ENCODE peak calls at places on chromosome 21, in six cellular contexts. L is H9, E is trophoblast cell, W is mesenchymal stem cell, G is IMR-90, J is H1. X is an unnamed sample.

GRCh38 chr21:41419921-41420862 is 5.8 kb upstream of the MX1 start:
- DNase-seq in L (peak; percentile 78), J (peak; percentile 72), G (peak; percentile 84), E (peak; percentile 83), W (peak; percentile 93), X (peak; percentile 38)

GRCh38 chr21:42059721-42060120 is 11.4 kb upstream of the UMODL1 start:
- DNase-seq in L (no peak), W (no peak), J (no peak), E (no peak), G (no peak), X (no peak)

GRCh38 chr21:42466700-42467612 is 29.1 kb downstream of the RSPH1 start:
- DNase-seq in L (peak; percentile 61), W (peak; percentile 34), G (peak; percentile 7), J (no peak), E (peak; percentile 24), X (no peak)

GRCh38 chr21:36909901-36910561 is 56.4 kb downstream of the HLCS start:
- DNase-seq in G (peak; percentile 99), L (no peak), J (no peak), E (peak; percentile 69), W (peak; percentile 99), X (no peak)

GRCh38 chr21:36239585-36239984 is 80.4 kb upstream of the MORC3 start:
- DNase-seq in G (no peak), W (no peak), L (no peak), J (no peak), E (no peak), X (no peak)

GRCh38 chr21:36545776-36546511 is 66.0 kb upstream of the CLDN14 start:
- DNase-seq in E (no peak), G (no peak), L (no peak), W (no peak), J (no peak), X (no peak)

GRCh38 chr21:27329255-27329851 is 362.5 kb upstream of the ADAMTS5 start:
- DNase-seq in L (no peak), G (peak; percentile 82), J (no peak), E (no peak), W (peak; percentile 68), X (no peak)

GRCh38 chr21:42641311-42642218 is 11.9 kb upstream of the PDE9A start:
- DNase-seq in G (no peak), J (no peak), L (no peak), E (no peak), W (peak; percentile 44), X (no peak)

GRCh38 chr21:35581640-35582039 is 478.7 kb downstream of the SETD4 start:
- DNase-seq in G (no peak), J (no peak), L (no peak), W (no peak), E (no peak), X (no peak)

GRCh38 chr21:29436143-29436542 is 137.4 kb downstream of the BACH1 start:
- DNase-seq in E (no peak), G (no peak), L (no peak), W (no peak), J (no peak), X (no peak)

GRCh38 chr21:37061926-37062591 is 10.8 kb downstream of the PIGP start:
- DNase-seq in W (peak; percentile 46), L (no peak), J (no peak), G (no peak), E (peak; percentile 50), X (no peak)

GRCh38 chr21:38289697-38290096 is 32.9 kb downstream of the KCNJ15 start:
- DNase-seq in W (peak; percentile 99), E (peak; percentile 89), J (no peak), G (peak; percentile 98), L (no peak), X (no peak)

GRCh38 chr21:35136586-35137254 is 87.6 kb upstream of the RUNX1 start:
- DNase-seq in W (peak; percentile 40), J (no peak), G (peak; percentile 62), L (no peak), E (peak; percentile 82), X (no peak)

GRCh38 chr21:35637431-35637830 is 422.9 kb downstream of the SETD4 start:
- DNase-seq in G (peak; percentile 61), E (no peak), J (no peak), W (no peak), L (no peak), X (no peak)

GRCh38 chr21:19122371-19122770 is 718.8 kb upstream of the TMPRSS15 start:
- DNase-seq in E (no peak), L (no peak), W (no peak), J (no peak), G (no peak), X (no peak)

GRCh38 chr21:41611966-41612606 is 104.1 kb upstream of the TMPRSS2 start:
- DNase-seq in W (no peak), J (peak; percentile 73), G (peak; percentile 15), E (peak; percentile 53), L (peak; percentile 73), X (no peak)

GRCh38 chr21:24272527-24272938 is 1334.7 kb downstream of the MRPL39 start:
- DNase-seq in L (no peak), W (no peak), G (no peak), J (no peak), E (no peak), X (no peak)

GRCh38 chr21:39388038-39388810 is 39.3 kb upstream of the HMGN1 start:
- DNase-seq in J (peak; percentile 99), E (peak; percentile 65), G (peak; percentile 77), W (peak; percentile 84), L (peak; percentile 93), X (peak; percentile 80)

GRCh38 chr21:31446206-31446900 is 102.3 kb upstream of the TIAM1 start:
- DNase-seq in G (no peak), W (no peak), J (no peak), L (no peak), E (no peak), X (no peak)

GRCh38 chr21:21230672-21231071 is 232.5 kb downstream of the NCAM2 start:
- DNase-seq in J (no peak), E (no peak), L (no peak), W (no peak), G (peak; percentile 24), X (no peak)

GRCh38 chr21:42553435-42553834 is 39.8 kb downstream of the SLC37A1 start:
- DNase-seq in L (no peak), G (no peak), J (no peak), E (no peak), W (peak; percentile 33), X (no peak)

GRCh38 chr21:8990326-8991087 is 1530.9 kb upstream of the TPTE start:
- DNase-seq in L (no peak), W (no peak), J (no peak), E (no peak), G (no peak), X (no peak)

GRCh38 chr21:42097860-42098259 is 26.7 kb downstream of the UMODL1 start:
- DNase-seq in G (peak; percentile 99), J (no peak), E (peak; percentile 40), L (no peak), W (peak; percentile 100), X (no peak)

GRCh38 chr21:35827004-35827403 is 233.3 kb downstream of the SETD4 start:
- DNase-seq in W (no peak), J (no peak), E (no peak), L (no peak), G (no peak), X (no peak)

GRCh38 chr21:32371913-32372314 is 20.9 kb downstream of the URB1 start:
- DNase-seq in G (peak; percentile 83), L (no peak), W (peak; percentile 61), E (peak; percentile 16), J (no peak), X (no peak)

GRCh38 chr21:15053531-15053930 is 11.3 kb downstream of the NRIP1 start:
- DNase-seq in W (no peak), J (no peak), L (no peak), G (no peak), E (no peak), X (no peak)
- H3K14ac ChIP-seq in W (no peak overlapping the region), J (no peak overlapping the region), L (no peak overlapping the region), G (no peak overlapping the region), E (no peak overlapping the region), X (no peak overlapping the region)

GRCh38 chr21:33755354-33755753 is 113.1 kb downstream of the ITSN1 start:
- DNase-seq in L (no peak), G (no peak), E (no peak), W (no peak), J (no peak), X (no peak)

GRCh38 chr21:33752260-33752659 is 110.0 kb downstream of the ITSN1 start:
- DNase-seq in E (no peak), L (no peak), G (no peak), W (no peak), J (no peak), X (no peak)

GRCh38 chr21:33751533-33751932 is 109.2 kb downstream of the ITSN1 start:
- DNase-seq in E (no peak), L (no peak), J (no peak), W (no peak), G (no peak), X (no peak)

GRCh38 chr21:33751120-33751519 is 108.8 kb downstream of the ITSN1 start:
- DNase-seq in G (peak; percentile 19), W (peak; percentile 9), L (no peak), E (no peak), J (no peak), X (no peak)

DNA sequence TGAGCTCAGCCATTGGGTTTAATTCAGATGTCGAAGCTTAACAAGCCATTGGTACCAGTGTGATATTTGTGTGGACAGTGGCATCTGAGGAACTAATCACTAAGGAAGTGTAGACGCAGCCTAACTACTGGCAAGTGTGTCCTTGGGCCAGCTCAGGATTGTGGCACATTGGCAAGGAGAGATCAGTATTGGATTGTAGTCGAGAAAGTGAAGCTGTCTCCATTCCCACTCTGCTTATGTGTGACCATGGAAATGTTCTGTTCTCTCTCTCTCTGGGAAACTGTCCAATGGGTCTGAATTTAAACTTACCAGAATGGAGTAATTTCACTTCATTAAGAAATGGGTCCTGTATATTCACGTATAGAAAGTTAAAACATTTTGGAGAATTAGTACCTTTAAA is 112.2 kb downstream of the ITSN1 start:
- DNase-seq in E (no peak), L (no peak), J (no peak), W (no peak), G (no peak), X (no peak)
- H3K14ac ChIP-seq in E (no peak overlapping the region), L (no peak overlapping the region), J (no peak overlapping the region), W (no peak overlapping the region), G (no peak overlapping the region), X (no peak overlapping the region)

GRCh38 chr21:44087426-44088400 is 19.5 kb upstream of the PWP2 start:
- DNase-seq in L (no peak), G (no peak), J (peak; percentile 33), W (no peak), E (no peak), X (no peak)
- H3K14ac ChIP-seq in L (no peak overlapping the region), G (no peak overlapping the region), J (no peak overlapping the region), W (no peak overlapping the region), E (no peak overlapping the region), X (no peak overlapping the region)

GRCh38 chr21:46011267-46011967 is 29.8 kb downstream of the COL6A1 start:
- DNase-seq in G (no peak), W (no peak), J (no peak), L (peak; percentile 22), E (no peak), X (no peak)

GRCh38 chr21:46012154-46012553 is 30.6 kb downstream of the COL6A1 start:
- DNase-seq in J (no peak), G (no peak), E (no peak), W (no peak), L (no peak), X (no peak)

GRCh38 chr21:46007498-46007868 is 25.9 kb downstream of the COL6A1 start:
- DNase-seq in J (no peak), G (no peak), E (no peak), W (no peak), L (no peak), X (no peak)

GRCh38 chr21:46008893-46009635 is 27.5 kb downstream of the COL6A1 start:
- DNase-seq in L (no peak), G (no peak), J (peak; percentile 39), E (no peak), W (no peak), X (no peak)

GRCh38 chr21:46009951-46010655 is 28.5 kb downstream of the COL6A1 start:
- DNase-seq in L (peak; percentile 28), J (peak; percentile 44), G (no peak), W (no peak), E (no peak), X (no peak)
- H3K14ac ChIP-seq in L (no peak overlapping the region), J (no peak overlapping the region), G (no peak overlapping the region), W (no peak overlapping the region), E (no peak overlapping the region), X (no peak overlapping the region)

X was measured in neuronal stem cell.